ENCODE peak calls at places on chromosome 5, in seven cellular contexts. K, I, M, W, C, G and S are unnamed samples.

GRCh38 chr5:120507197-120507596 is 43.1 kb downstream of the PRR16 start:
- DNase-seq in K (no peak), I (no peak), M (no peak), W (no peak), C (no peak), G (no peak), S (no peak)

GRCh38 chr5:138662599-138662998 is 87.4 kb upstream of the HSPA9 start:
- DNase-seq in K (no peak), I (no peak), M (no peak), W (no peak), C (no peak), G (peak; percentile 66), S (no peak)

GRCh38 chr5:92777421-92777820 is 803.6 kb downstream of the NR2F1-AS1 start:
- DNase-seq in K (no peak), I (no peak), M (no peak), W (no peak), C (no peak), G (no peak), S (no peak)

GRCh38 chr5:89930591-89931383 is 478.8 kb downstream of the CETN3 start:
- DNase-seq in K (no peak), I (peak; percentile 67), M (peak; percentile 18), W (no peak), C (no peak), G (no peak), S (no peak)

GRCh38 chr5:171639966-171640365 is 145.7 kb upstream of the SMIM23 start:
- DNase-seq in K (no peak), I (no peak), M (peak; percentile 14), W (no peak), C (no peak), G (no peak), S (no peak)

GRCh38 chr5:128014578-128014977 is 69.0 kb upstream of the SLC12A2 start:
- DNase-seq in K (no peak), I (no peak), M (no peak), W (no peak), C (no peak), G (no peak), S (no peak)

GRCh38 chr5:135010502-135011354 is 23.3 kb downstream of the PITX1 start:
- DNase-seq in K (no peak), I (no peak), M (no peak), W (no peak), C (no peak), G (peak; percentile 13), S (no peak)

GRCh38 chr5:157748740-157749461 is 5.4 kb downstream of the LSM11 start:
- DNase-seq in K (no peak), I (no peak), M (peak; percentile 95), W (no peak), C (no peak), G (no peak), S (no peak)

GRCh38 chr5:85628153-85628552 is 989.6 kb upstream of the COX7C start:
- DNase-seq in K (no peak), I (no peak), M (no peak), W (no peak), C (no peak), G (no peak), S (no peak)

GRCh38 chr5:98997000-98997399 is 68.2 kb upstream of the CHD1 start:
- DNase-seq in K (no peak), I (no peak), M (peak; percentile 49), W (no peak), C (no peak), G (no peak), S (no peak)

GRCh38 chr5:174736351-174736721 is 12.0 kb downstream of the MSX2 start:
- DNase-seq in K (peak; percentile 24), I (no peak), M (peak; percentile 85), W (no peak), C (no peak), G (no peak), S (no peak)

GRCh38 chr5:145980718-145981117 is 44.3 kb downstream of the SH3RF2 start:
- DNase-seq in K (no peak), I (no peak), M (no peak), W (no peak), C (no peak), G (no peak), S (no peak)
- TF ChIP-seq CTCF in K (no peak), I (no peak), M (peak; percentile 24), W (peak; percentile 30), C (no peak), G (peak; percentile 67), S (peak; percentile 33)

GRCh38 chr5:52800394-52801213 is 12.9 kb downstream of the ITGA1 start:
- DNase-seq in K (peak; percentile 61), I (no peak), M (peak; percentile 85), W (peak; percentile 77), C (peak; percentile 36), G (peak; percentile 84), S (peak; percentile 17)
- TF ChIP-seq CTCF in K (no peak), I (no peak), M (peak; percentile 41), W (no peak), C (no peak), G (peak; percentile 38), S (peak; percentile 28)

GRCh38 chr5:141223112-141223783 is at the start of gene PCDHB14:
- DNase-seq in K (no peak), I (no peak), M (no peak), W (no peak), C (no peak), G (peak; percentile 72), S (no peak)
- TF ChIP-seq CTCF in K (peak; percentile 36), I (no peak), M (no peak), W (no peak), C (no peak), G (peak; percentile 80), S (peak; percentile 58)

GRCh38 chr5:139689631-139690384 is 41.7 kb downstream of the CXXC5 start:
- DNase-seq in K (peak; percentile 48), I (no peak), M (no peak), W (peak; percentile 91), C (no peak), G (peak; percentile 88), S (no peak)
- TF ChIP-seq CTCF in K (no peak), I (peak; percentile 55), M (peak; percentile 74), W (peak; percentile 50), C (peak; percentile 68), G (peak; percentile 39), S (no peak)

GRCh38 chr5:144467795-144468194 is 297.1 kb downstream of the KCTD16 start:
- DNase-seq in K (peak; percentile 10), I (no peak), M (peak; percentile 28), W (peak; percentile 53), C (no peak), G (peak; percentile 87), S (peak; percentile 12)
- TF ChIP-seq CTCF in K (peak; percentile 34), I (peak; percentile 47), M (peak; percentile 82), W (peak; percentile 60), C (no peak), G (peak; percentile 80), S (peak; percentile 63)

GRCh38 chr5:14239951-14240350 is 96.8 kb downstream of the TRIO start:
- DNase-seq in K (no peak), I (no peak), M (no peak), W (no peak), C (no peak), G (no peak), S (no peak)

GRCh38 chr5:14239404-14239803 is 96.3 kb downstream of the TRIO start:
- DNase-seq in K (no peak), I (no peak), M (no peak), W (no peak), C (no peak), G (no peak), S (no peak)

GRCh38 chr5:14238272-14238671 is 95.1 kb downstream of the TRIO start:
- DNase-seq in K (no peak), I (no peak), M (no peak), W (no peak), C (no peak), G (no peak), S (no peak)

GRCh38 chr5:14242447-14242846 is 99.3 kb downstream of the TRIO start:
- DNase-seq in K (no peak), I (no peak), M (no peak), W (no peak), C (no peak), G (no peak), S (no peak)

GRCh38 chr5:14240366-14240765 is 97.2 kb downstream of the TRIO start:
- DNase-seq in K (no peak), I (no peak), M (no peak), W (no peak), C (no peak), G (no peak), S (no peak)
- TF ChIP-seq CTCF in K (no peak), I (no peak), M (no peak), W (no peak), C (no peak), G (no peak), S (no peak)

GRCh38 chr5:110865400-110866094 is 126.7 kb downstream of the SLC25A46 start:
- DNase-seq in K (peak; percentile 45), I (no peak), M (peak; percentile 48), W (peak; percentile 14), C (no peak), G (peak; percentile 91), S (peak; percentile 16)
- TF ChIP-seq CTCF in K (peak; percentile 64), I (peak; percentile 59), M (peak; percentile 68), W (peak; percentile 6), C (peak; percentile 37), G (peak; percentile 89), S (peak; percentile 56)

DNA sequence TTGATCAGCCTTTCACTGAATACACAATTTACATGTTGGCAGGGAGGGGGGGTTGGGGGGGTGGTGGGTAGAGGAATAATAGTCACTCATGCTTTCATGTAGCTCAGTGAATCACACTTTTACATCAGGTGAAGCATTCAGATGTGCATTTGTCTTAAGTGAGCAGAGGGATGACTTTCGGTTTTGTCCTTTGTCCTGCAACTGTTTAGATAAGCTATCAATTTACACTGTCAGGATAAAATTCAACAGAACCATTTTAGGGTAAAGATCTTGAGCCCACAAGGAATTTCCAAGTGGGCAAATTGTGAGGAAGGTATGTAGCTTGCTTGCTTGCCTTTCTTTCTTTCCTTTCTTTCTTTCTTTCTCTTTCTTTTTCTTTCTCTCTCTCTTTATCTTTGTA is 576.2 kb downstream of the MTRR start:
- DNase-seq in K (no peak), I (no peak), M (no peak), W (no peak), C (no peak), G (no peak), S (no peak)
- TF ChIP-seq CTCF in K (no peak), I (no peak), M (no peak), W (no peak), C (no peak), G (no peak), S (no peak)

DNA sequence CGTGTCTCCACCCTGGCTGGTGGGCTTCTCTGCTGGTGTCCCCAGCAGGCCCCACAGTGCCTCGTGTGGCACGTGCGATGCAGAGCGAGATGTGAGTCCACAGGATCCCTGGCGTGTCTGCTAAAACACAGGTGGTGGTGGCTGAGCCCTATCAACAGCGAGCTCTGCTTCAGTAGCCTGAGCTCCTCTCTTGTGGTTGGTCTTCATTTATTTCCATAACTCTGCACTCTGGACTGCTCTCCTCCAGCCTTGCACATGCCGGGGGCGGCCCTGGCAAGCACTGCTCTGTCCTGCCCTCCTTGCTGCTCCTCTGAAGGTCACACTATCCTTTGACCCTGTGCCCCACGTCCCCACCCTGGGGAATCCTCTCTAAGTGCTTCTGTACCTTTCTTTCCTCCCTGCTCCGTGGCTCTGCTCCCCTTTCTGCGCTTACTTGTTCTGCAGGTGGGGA is 59.2 kb downstream of the NSUN2 start:
- DNase-seq in K (no peak), I (no peak), M (no peak), W (no peak), C (no peak), G (no peak), S (no peak)
- TF ChIP-seq CTCF in K (no peak), I (no peak), M (no peak), W (no peak), C (no peak), G (peak; percentile 48), S (no peak)